ENCODE peak calls at places on chromosomes 16 and 17, in four cellular contexts. D, Z, E and J are unnamed samples.

GRCh38 chr17:81543339-81543675 is 8.8 kb downstream of the FAAP100 start:
- DNase-seq in D (no peak), Z (no peak), E (no peak), J (no peak)

GRCh38 chr16:29808219-29808900 is 2.0 kb downstream of the MAZ start:
- DNase-seq in D (peak; percentile 58), Z (no peak), E (no peak), J (no peak)

GRCh38 chr17:69539781-69540319 is 125.4 kb downstream of the MAP2K6 start:
- DNase-seq in D (no peak), Z (peak; percentile 93), E (no peak), J (no peak)

GRCh38 chr16:88651989-88652762 is 1.3 kb upstream of the CYBA start:
- DNase-seq in D (no peak), Z (no peak), E (no peak), J (no peak)

GRCh38 chr16:83574388-83574787 is 233.4 kb upstream of the HSBP1 start:
- DNase-seq in D (no peak), Z (peak; percentile 96), E (no peak), J (no peak)

GRCh38 chr16:10622036-10622921 is 41.9 kb upstream of the EMP2 start:
- DNase-seq in D (no peak), Z (no peak), E (no peak), J (no peak)

GRCh38 chr16:19307587-19308241 is 22.2 kb downstream of the CLEC19A start:
- DNase-seq in D (no peak), Z (no peak), E (no peak), J (no peak)

GRCh38 chr17:7166873-7167272 is 12.3 kb downstream of the ASGR1 start:
- DNase-seq in D (no peak), Z (no peak), E (no peak), J (no peak)

GRCh38 chr16:73036074-73036826 is 11.7 kb downstream of the ZFHX3 start:
- DNase-seq in D (no peak), Z (no peak), E (no peak), J (no peak)

GRCh38 chr17:8887834-8888703 is 20.6 kb upstream of the PIK3R6 start:
- DNase-seq in D (no peak), Z (no peak), E (no peak), J (no peak)

GRCh38 chr16:637081-638018 is 1.2 kb upstream of the METTL26 start:
- DNase-seq in D (peak; percentile 90), Z (peak; percentile 81), E (peak; percentile 94), J (peak; percentile 97)

GRCh38 chr17:57955183-57955952 is at the start of gene CUEDC1:
- DNase-seq in D (peak; percentile 68), Z (peak; percentile 39), E (peak; percentile 85), J (peak; percentile 61)

GRCh38 chr16:51542856-51543510 is 391.9 kb upstream of the SALL1 start:
- DNase-seq in D (no peak), Z (no peak), E (no peak), J (no peak)

DNA sequence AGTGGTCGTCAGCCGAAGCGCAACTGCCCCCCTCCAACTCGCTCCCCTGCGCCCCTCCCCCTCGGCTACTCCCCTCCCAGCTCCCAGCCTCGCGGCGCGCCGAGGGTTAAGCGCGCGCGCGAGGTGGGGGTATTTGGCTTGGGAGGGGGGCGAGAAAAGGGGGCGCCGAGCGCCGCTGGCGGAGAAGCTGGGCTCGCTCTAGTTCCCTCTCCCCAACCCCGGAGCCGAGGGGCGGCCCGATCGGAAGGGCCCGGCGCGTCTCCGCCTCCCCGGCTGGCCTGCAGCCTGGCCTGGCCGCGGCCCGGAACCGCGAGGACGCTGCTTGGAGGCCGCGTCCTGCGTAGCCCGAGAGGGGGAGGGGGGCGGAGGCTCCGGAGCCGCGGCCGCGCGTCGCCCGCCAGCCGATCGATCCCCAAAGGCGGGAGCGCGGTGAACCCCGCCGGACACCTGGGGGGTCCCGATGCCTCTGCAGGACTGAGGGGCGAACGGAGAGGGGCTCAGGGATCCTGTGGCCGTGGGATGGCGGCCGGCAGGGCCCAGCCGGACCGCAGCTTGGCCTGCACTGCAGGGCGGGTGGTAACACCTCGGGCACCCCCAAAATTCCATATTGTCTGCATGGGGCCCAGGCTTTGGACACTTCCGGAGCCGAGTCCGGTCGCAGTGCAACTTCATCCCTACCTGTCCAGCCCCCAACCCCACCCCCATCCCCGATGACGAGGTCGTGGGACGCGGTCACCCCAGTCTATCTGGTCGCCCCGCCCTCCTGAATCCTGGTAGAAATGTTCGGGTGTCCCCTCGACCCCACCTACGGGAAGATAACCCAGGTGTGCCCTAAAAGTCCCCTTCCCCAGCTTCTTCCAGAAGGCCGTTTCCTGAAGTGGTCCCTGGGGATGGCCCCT is 4.9 kb upstream of the CBX4 start:
- DNase-seq in D (no peak), Z (peak; percentile 61), E (peak; percentile 77), J (peak; percentile 28)
- H3K27ac ChIP-seq in D (no peak overlapping the region), Z (peak overlapping the region; percentile 48), E (no peak overlapping the region), J (no peak overlapping the region)

DNA sequence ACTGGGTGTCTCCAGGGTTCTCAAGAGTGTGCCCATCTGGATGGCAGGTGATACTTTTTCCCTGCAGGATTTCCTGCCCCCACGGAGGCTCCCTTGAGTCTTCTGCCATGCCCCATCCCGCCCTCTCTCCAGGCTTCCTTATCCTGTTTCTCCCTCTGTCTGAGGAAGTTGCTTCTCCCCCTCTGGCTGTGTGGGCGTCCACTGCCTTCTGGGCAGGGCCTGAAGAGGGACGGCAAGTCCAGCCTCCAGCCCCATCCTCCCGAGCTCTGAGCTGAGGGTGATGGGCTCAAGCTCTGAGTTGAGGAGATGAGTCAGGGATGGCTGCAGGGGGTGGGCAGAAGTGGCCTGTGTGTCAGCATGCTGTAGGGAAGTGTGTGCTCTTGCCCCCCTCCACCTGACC is 14.2 kb upstream of the RAP1GAP2 start:
- DNase-seq in D (no peak), Z (peak; percentile 61), E (no peak), J (no peak)
- H3K27ac ChIP-seq in D (no peak overlapping the region), Z (no peak overlapping the region), E (no peak overlapping the region), J (no peak overlapping the region)

DNA sequence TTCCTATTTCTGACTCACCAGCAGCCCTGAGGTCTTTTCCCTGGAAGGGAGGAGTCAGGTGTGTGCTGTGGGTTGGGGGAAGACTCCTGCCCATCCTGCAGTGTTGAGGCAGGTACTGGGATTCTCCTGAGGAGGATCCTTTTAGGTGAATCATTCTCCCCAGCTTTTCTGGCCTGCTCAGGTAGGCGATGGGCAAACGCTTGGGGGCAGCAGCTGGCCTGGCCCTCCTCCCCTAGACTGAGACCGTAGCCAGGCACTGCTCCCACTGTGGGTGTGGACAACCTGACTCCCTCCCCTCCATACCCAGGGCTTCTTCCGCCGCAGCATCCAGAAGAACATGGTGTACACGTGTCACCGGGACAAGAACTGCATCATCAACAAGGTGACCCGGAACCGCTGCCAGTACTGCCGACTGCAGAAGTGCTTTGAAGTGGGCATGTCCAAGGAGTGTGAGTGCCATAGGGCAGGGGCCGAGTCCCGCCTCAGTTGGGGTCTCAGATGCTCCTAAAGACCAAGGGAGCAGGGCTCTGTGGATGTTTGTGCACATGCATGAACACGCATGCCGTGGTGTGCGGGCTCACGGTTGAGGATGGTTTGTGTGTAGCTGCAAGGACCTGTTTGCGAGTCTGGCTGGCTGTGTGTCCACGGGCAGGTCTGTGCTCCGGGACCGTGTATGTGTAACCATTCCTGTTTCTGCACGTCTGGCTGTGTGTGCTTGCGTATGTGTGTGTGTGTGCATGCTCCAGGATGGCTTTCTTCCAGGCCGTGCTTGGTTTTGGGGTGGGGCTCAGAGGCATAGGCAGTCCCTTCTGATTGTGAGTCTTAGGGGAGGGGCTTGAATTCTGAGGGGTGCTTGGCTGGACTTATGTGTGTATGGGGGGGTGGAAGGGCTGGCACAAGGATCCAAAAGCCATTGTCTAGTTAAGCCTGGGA is 14.8 kb downstream of the GJD3 start:
- DNase-seq in D (peak; percentile 49), Z (peak; percentile 38), E (no peak), J (no peak)
- H3K27ac ChIP-seq in D (no peak overlapping the region), Z (no peak overlapping the region), E (no peak overlapping the region), J (no peak overlapping the region)

GRCh38 chr17:29682054-29682453 is 59.3 kb upstream of the CORO6 start:
- DNase-seq in D (no peak), Z (no peak), E (no peak), J (no peak)
- H3K27ac ChIP-seq in D (peak overlapping the region; percentile 21), Z (no peak overlapping the region), E (no peak overlapping the region), J (peak overlapping the region; percentile 59)